ENCODE peak calls at places on chromosomes 4 and X, in six cellular contexts. I is CD4-positive, alpha-beta T cell; N is A549; K is thoracic aorta; D is colonic mucosa; S is lower lobe of right lung. Z is an unnamed sample.
A peak's percentile ranks its signal among the peaks of the same experiment; 100 is the strongest.

GRCh38 chrX:11196476-11196875 is 85.3 kb downstream of the HCCS start:
- DNase-seq in I (no peak), N (no peak), K (no peak), D (no peak), S (no peak), Z (no peak)

GRCh38 chrX:545488-545887 is 85.1 kb upstream of the SHOX start:
- DNase-seq in I (no peak), N (no peak), K (no peak), D (no peak), S (no peak), Z (no peak)

GRCh38 chrX:144334577-144334976 is 450.7 kb downstream of the UBE2NL start:
- DNase-seq in I (no peak), N (no peak), K (no peak), D (no peak), S (no peak), Z (no peak)

GRCh38 chrX:131828482-131828881 is 194.6 kb upstream of the STK26 start:
- DNase-seq in I (no peak), N (no peak), K (no peak), D (no peak), S (no peak), Z (no peak)

GRCh38 chrX:53188763-53189162 is 36.2 kb downstream of the KDM5C start:
- DNase-seq in I (no peak), N (no peak), K (no peak), D (no peak), S (no peak), Z (no peak)

GRCh38 chrX:136035663-136036062 is 50.4 kb downstream of the SLC9A6 start:
- DNase-seq in I (no peak), N (no peak), K (no peak), D (no peak), S (no peak), Z (no peak)

GRCh38 chr4:152033621-152034020 is 272.8 kb upstream of the GATB start:
- DNase-seq in I (no peak), N (no peak), K (no peak), D (no peak), S (no peak), Z (no peak)

GRCh38 chrX:45524805-45525204 is 324.1 kb upstream of the DIPK2B start:
- DNase-seq in I (no peak), N (no peak), K (no peak), D (no peak), S (no peak), Z (no peak)

GRCh38 chrX:4547218-4547836 is 833.9 kb upstream of the PRKX start:
- DNase-seq in I (peak; percentile 24), N (peak; percentile 4), K (no peak), D (peak; percentile 27), S (peak; percentile 43), Z (peak; percentile 51)

GRCh38 chr4:185634066-185634652 is 98.9 kb upstream of the PDLIM3 start:
- DNase-seq in I (no peak), N (no peak), K (no peak), D (no peak), S (no peak), Z (no peak)

GRCh38 chr4:144894525-144894924 is 203.5 kb downstream of the ANAPC10 start:
- DNase-seq in I (no peak), N (no peak), K (no peak), D (no peak), S (peak; percentile 49), Z (no peak)

GRCh38 chrX:41381685-41382084 is 47.7 kb downstream of the DDX3X start:
- DNase-seq in I (no peak), N (peak; percentile 53), K (no peak), D (peak; percentile 62), S (peak; percentile 61), Z (no peak)

GRCh38 chrX:119062750-119063374 is 9.9 kb upstream of the CT47C1 start:
- DNase-seq in I (no peak), N (no peak), K (no peak), D (no peak), S (no peak), Z (no peak)

GRCh38 chr4:171067422-171067821 is 745.8 kb upstream of the GALNTL6 start:
- DNase-seq in I (no peak), N (no peak), K (no peak), D (no peak), S (no peak), Z (no peak)
- TF ChIP-seq CTCF in I (no peak), N (no peak), K (no peak), D (no peak), S (no peak), Z (no peak)

DNA sequence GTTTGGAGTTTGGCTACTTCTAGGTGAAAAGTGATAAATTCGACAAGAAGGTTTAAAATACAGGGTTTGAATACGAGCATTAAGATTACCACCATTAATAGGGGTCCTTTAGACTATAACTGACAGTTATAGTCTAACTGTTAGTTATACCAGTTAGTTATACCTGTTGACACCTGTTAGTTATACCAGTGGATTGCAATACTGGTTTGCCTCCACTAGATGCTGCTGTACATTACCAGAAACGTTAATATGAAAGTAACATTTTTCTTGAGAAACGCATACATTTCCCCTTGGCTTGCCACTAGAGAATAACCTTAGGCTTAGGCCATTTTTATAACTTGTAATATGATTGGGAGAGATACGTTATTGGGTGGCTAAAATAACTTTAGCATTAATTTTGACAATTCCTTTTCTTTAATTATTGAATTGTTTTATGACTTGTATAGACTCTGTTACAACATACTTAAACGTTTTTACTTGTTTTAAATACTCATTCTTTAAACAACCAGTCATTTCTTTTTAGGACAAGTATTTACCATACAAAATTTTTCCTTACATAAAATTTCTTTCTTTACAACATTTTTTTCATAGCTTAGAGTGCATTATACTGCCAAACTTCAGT is 911.2 kb downstream of the FSTL5 start:
- DNase-seq in I (no peak), N (peak; percentile 11), K (no peak), D (no peak), S (no peak), Z (no peak)
- TF ChIP-seq CTCF in I (peak; percentile 15), N (peak; percentile 62), K (no peak), D (peak; percentile 35), S (peak; percentile 52), Z (peak; percentile 54)

DNA sequence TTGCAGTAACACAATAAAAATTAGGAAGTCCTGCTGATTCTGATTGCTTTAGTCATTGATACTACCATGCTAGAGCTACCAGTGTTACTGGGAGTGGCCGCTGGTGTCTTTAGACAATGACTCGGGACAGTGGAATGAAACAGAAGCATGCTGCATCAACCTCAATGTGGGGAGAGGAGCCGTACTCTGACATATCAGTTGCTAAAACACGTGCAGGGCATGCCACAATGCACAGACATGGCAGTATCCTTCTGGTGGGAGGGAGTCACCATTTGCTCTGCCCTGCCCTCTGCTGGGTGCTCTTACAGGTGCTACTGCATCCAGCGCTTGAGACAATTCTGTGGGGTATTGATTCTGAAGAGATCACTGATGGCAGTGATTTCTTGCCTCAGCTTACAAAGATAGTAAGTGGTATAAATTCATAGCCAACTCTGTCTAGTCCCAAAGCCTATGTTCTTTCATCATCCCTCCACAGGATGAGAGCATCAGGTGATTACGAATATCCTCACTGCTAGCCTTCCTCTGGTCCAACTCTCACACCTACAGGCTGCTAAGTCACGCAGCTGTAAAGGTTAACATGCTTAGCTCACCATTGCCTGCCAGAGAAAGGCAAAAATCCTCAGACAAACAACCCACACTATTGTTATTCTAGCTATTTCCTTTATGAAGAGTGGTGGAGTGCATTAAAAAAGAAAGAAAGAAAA is 43.7 kb downstream of the NSG1 start:
- DNase-seq in I (peak; percentile 20), N (peak; percentile 60), K (no peak), D (peak; percentile 29), S (no peak), Z (no peak)
- TF ChIP-seq CTCF in I (peak; percentile 74), N (peak; percentile 46), K (no peak), D (peak; percentile 49), S (peak; percentile 41), Z (peak; percentile 68)

DNA sequence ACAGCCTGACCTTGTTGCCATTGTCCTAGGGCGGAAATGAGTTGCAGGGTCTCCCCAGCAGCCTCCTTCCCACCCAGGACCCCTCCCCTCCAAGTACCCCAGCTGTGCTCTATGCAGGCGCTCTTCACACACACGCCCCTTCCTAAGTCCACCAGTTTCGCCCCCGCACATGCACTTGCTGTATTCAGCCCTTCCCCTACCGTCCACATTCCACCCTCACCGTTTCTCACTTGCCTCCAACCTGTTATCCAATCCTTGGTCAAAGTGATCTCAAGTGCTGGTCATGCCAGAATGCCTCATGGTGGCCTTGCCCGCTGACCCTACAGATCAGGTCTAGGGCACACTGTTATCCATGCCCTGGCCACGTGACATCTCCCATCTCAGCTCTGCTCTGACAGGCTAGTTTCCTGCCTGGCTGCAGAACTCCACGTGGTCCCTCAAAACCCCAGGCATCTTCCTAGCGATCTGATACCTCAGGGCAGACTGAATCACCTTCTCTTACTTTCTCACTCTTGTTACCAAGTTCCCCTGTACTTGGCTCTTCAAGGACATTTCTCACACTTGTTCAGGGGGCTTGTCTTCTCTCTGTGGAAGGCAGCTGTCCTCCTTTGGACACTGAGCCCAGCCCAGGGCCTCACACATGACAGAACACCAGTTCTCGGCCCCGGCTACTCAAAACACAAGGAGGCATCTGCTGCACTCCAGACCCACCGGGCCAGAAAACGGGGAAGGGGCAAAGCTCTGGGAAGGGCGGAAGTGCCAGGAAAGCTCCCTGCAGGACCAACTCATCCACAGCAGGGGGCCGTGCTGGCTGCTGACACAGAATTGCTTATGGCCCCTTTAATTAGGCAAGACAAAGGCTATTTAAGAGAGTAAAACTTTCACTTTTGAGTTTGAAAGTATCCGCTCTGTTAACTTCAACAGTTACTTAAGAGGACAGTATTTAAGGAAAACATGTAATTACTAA is 39.9 kb downstream of the NSG1 start:
- DNase-seq in I (no peak), N (no peak), K (no peak), D (no peak), S (no peak), Z (no peak)
- TF ChIP-seq CTCF in I (no peak), N (no peak), K (no peak), D (no peak), S (no peak), Z (peak; percentile 21)

DNA sequence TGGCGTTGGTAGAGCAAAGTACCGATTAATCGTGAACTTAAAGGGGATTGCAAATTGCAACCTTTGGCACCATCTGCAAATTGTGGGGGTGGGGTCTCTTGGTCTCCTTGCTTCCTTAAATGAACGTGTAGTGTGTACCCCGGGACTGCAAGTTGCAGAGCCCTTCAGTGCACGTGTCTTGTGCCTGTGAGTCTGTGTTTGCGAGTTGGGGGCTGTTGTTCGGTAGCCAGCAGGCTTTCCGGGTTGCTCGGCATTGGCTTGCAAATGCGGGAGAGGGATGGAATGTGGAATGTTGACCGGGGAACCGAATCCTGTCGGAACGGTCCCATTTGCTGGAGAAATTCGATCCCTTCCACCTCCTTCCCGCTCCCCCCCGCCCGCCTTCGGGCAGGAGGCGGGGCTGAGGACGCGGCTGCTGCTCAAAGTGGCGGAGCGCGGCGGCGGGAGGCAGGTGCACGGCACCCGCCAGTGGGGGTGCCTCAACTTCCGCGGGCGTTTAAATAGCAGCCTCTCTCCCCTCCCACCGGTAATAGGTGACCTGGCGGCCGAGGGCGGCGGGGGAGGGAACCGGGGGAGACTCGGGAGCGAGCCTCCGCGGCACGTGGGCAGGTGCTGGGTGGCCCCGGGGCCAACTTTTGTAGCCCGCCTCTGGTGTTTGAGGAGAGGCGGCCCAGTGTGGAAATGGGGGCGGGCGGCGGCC is 1.5 kb downstream of the JADE1 start:
- DNase-seq in I (peak; percentile 83), N (peak; percentile 60), K (no peak), D (peak; percentile 85), S (peak; percentile 85), Z (peak; percentile 79)
- TF ChIP-seq CTCF in I (no peak), N (no peak), K (peak; percentile 7), D (no peak), S (no peak), Z (no peak)

GRCh38 chr4:82419451-82419850 is 10.8 kb downstream of the HNRNPDL start:
- DNase-seq in I (no peak), N (no peak), K (no peak), D (no peak), S (no peak), Z (no peak)
- TF ChIP-seq CTCF in I (no peak), N (no peak), K (no peak), D (no peak), S (no peak), Z (no peak)

GRCh38 chrX:70762285-70762684 is 146.2 kb downstream of the TEX11 start:
- DNase-seq in I (no peak), N (no peak), K (no peak), D (no peak), S (no peak), Z (no peak)
- TF ChIP-seq CTCF in I (no peak), N (no peak), K (no peak), D (no peak), S (no peak), Z (no peak)

Z was measured in progenitor cell of endocrine pancreas.